ENCODE peak calls at places on chromosomes 13 and 19, in ten cellular contexts. One of them, this sample, is unnamed.
A peak's percentile ranks its signal among the peaks of the same experiment; 100 is the strongest.

GRCh38 chr19:8259142-8259921 is 48.8 kb downstream of the CD320 start:
- DNase-seq in esophagus muscularis mucosa: no peak
- DNase-seq in tibial nerve: no peak
- DNase-seq in tibial artery: no peak
- DNase-seq in mammary epithelial cell: no peak
- DNase-seq in thoracic aorta: no peak
- DNase-seq in right lobe of liver: peak; percentile 35
- DNase-seq in left ventricle myocardium inferior: no peak
- DNase-seq in IMR-90: no peak
- DNase-seq in hepatocyte: no peak
- DNase-seq in this sample: no peak

GRCh38 chr13:112748947-112749346 is 59.1 kb downstream of the ATP11A start:
- DNase-seq in esophagus muscularis mucosa: no peak
- DNase-seq in tibial nerve: peak; percentile 60
- DNase-seq in tibial artery: peak; percentile 57
- DNase-seq in mammary epithelial cell: no peak
- DNase-seq in thoracic aorta: no peak
- DNase-seq in right lobe of liver: no peak
- DNase-seq in left ventricle myocardium inferior: peak; percentile 74
- DNase-seq in IMR-90: no peak
- DNase-seq in hepatocyte: no peak
- DNase-seq in this sample: no peak

GRCh38 chr19:32875428-32875827 is 5.9 kb upstream of the SLC7A9 start:
- DNase-seq in esophagus muscularis mucosa: no peak
- DNase-seq in tibial nerve: no peak
- DNase-seq in tibial artery: no peak
- DNase-seq in mammary epithelial cell: no peak
- DNase-seq in thoracic aorta: no peak
- DNase-seq in right lobe of liver: no peak
- DNase-seq in left ventricle myocardium inferior: no peak
- DNase-seq in IMR-90: no peak
- DNase-seq in hepatocyte: no peak
- DNase-seq in this sample: no peak

GRCh38 chr19:49057636-49058234 is at the start of gene CGB7:
- DNase-seq in esophagus muscularis mucosa: no peak
- DNase-seq in tibial nerve: peak; percentile 54
- DNase-seq in tibial artery: peak; percentile 64
- DNase-seq in mammary epithelial cell: peak; percentile 69
- DNase-seq in thoracic aorta: peak; percentile 22
- DNase-seq in right lobe of liver: peak; percentile 73
- DNase-seq in left ventricle myocardium inferior: peak; percentile 78
- DNase-seq in IMR-90: peak; percentile 35
- DNase-seq in hepatocyte: peak; percentile 78
- DNase-seq in this sample: no peak

GRCh38 chr13:113831061-113831460 is 32.8 kb downstream of the GAS6 start:
- DNase-seq in esophagus muscularis mucosa: no peak
- DNase-seq in tibial nerve: no peak
- DNase-seq in tibial artery: no peak
- DNase-seq in mammary epithelial cell: no peak
- DNase-seq in thoracic aorta: no peak
- DNase-seq in right lobe of liver: no peak
- DNase-seq in left ventricle myocardium inferior: no peak
- DNase-seq in IMR-90: no peak
- DNase-seq in hepatocyte: no peak
- DNase-seq in this sample: no peak

GRCh38 chr13:106028916-106029315 is 506.5 kb downstream of the EFNB2 start:
- DNase-seq in esophagus muscularis mucosa: no peak
- DNase-seq in tibial nerve: no peak
- DNase-seq in tibial artery: no peak
- DNase-seq in mammary epithelial cell: peak; percentile 19
- DNase-seq in thoracic aorta: no peak
- DNase-seq in right lobe of liver: no peak
- DNase-seq in left ventricle myocardium inferior: no peak
- DNase-seq in IMR-90: no peak
- DNase-seq in hepatocyte: no peak
- DNase-seq in this sample: no peak

GRCh38 chr19:8571006-8571411 is 6.2 kb downstream of the MYO1F start:
- DNase-seq in esophagus muscularis mucosa: no peak
- DNase-seq in tibial nerve: no peak
- DNase-seq in tibial artery: peak; percentile 42
- DNase-seq in mammary epithelial cell: no peak
- DNase-seq in thoracic aorta: no peak
- DNase-seq in right lobe of liver: no peak
- DNase-seq in left ventricle myocardium inferior: peak; percentile 27
- DNase-seq in IMR-90: peak; percentile 68
- DNase-seq in hepatocyte: no peak
- DNase-seq in this sample: no peak

GRCh38 chr19:1068111-1069001 is 1.4 kb downstream of the ARHGAP45 start:
- DNase-seq in esophagus muscularis mucosa: no peak
- DNase-seq in tibial nerve: peak; percentile 48
- DNase-seq in tibial artery: peak; percentile 47
- DNase-seq in mammary epithelial cell: no peak
- DNase-seq in thoracic aorta: no peak
- DNase-seq in right lobe of liver: no peak
- DNase-seq in left ventricle myocardium inferior: peak; percentile 52
- DNase-seq in IMR-90: no peak
- DNase-seq in hepatocyte: no peak
- DNase-seq in this sample: no peak

GRCh38 chr19:58474291-58474996 is 1.7 kb upstream of the ZNF446 start:
- DNase-seq in esophagus muscularis mucosa: no peak
- DNase-seq in tibial nerve: no peak
- DNase-seq in tibial artery: no peak
- DNase-seq in mammary epithelial cell: no peak
- DNase-seq in thoracic aorta: no peak
- DNase-seq in right lobe of liver: no peak
- DNase-seq in left ventricle myocardium inferior: no peak
- DNase-seq in IMR-90: peak; percentile 87
- DNase-seq in hepatocyte: no peak
- DNase-seq in this sample: no peak

GRCh38 chr13:107867701-107868661 is 347.4 kb downstream of the LIG4 start:
- DNase-seq in esophagus muscularis mucosa: no peak
- DNase-seq in tibial nerve: no peak
- DNase-seq in tibial artery: no peak
- DNase-seq in mammary epithelial cell: peak; percentile 41
- DNase-seq in thoracic aorta: no peak
- DNase-seq in right lobe of liver: no peak
- DNase-seq in left ventricle myocardium inferior: no peak
- DNase-seq in IMR-90: peak; percentile 57
- DNase-seq in hepatocyte: peak; percentile 76
- DNase-seq in this sample: no peak

GRCh38 chr13:107079423-107080099 is 511.6 kb upstream of the ARGLU1 start:
- DNase-seq in esophagus muscularis mucosa: no peak
- DNase-seq in tibial nerve: no peak
- DNase-seq in tibial artery: no peak
- DNase-seq in mammary epithelial cell: no peak
- DNase-seq in thoracic aorta: no peak
- DNase-seq in right lobe of liver: no peak
- DNase-seq in left ventricle myocardium inferior: no peak
- DNase-seq in IMR-90: no peak
- DNase-seq in hepatocyte: no peak
- DNase-seq in this sample: no peak

GRCh38 chr13:69050696-69051095 is 1056.9 kb upstream of the ATXN8OS start:
- DNase-seq in esophagus muscularis mucosa: no peak
- DNase-seq in tibial nerve: no peak
- DNase-seq in tibial artery: no peak
- DNase-seq in mammary epithelial cell: no peak
- DNase-seq in thoracic aorta: no peak
- DNase-seq in right lobe of liver: no peak
- DNase-seq in left ventricle myocardium inferior: no peak
- DNase-seq in IMR-90: no peak
- DNase-seq in hepatocyte: no peak
- DNase-seq in this sample: no peak

GRCh38 chr19:9673912-9674668 is 810 bp downstream of the ZNF562 start:
- DNase-seq in esophagus muscularis mucosa: no peak
- DNase-seq in tibial nerve: no peak
- DNase-seq in tibial artery: no peak
- DNase-seq in mammary epithelial cell: peak; percentile 78
- DNase-seq in thoracic aorta: no peak
- DNase-seq in right lobe of liver: no peak
- DNase-seq in left ventricle myocardium inferior: no peak
- DNase-seq in IMR-90: peak; percentile 5
- DNase-seq in hepatocyte: no peak
- DNase-seq in this sample: no peak

GRCh38 chr13:113897161-113897560 is 33.3 kb upstream of the GAS6 start:
- DNase-seq in esophagus muscularis mucosa: peak; percentile 86
- DNase-seq in tibial nerve: no peak
- DNase-seq in tibial artery: no peak
- DNase-seq in mammary epithelial cell: peak; percentile 94
- DNase-seq in thoracic aorta: no peak
- DNase-seq in right lobe of liver: no peak
- DNase-seq in left ventricle myocardium inferior: no peak
- DNase-seq in IMR-90: peak; percentile 98
- DNase-seq in hepatocyte: no peak
- DNase-seq in this sample: peak; percentile 60

GRCh38 chr13:40269086-40269485 is 397.4 kb downstream of the FOXO1 start:
- DNase-seq in esophagus muscularis mucosa: no peak
- DNase-seq in tibial nerve: no peak
- DNase-seq in tibial artery: peak; percentile 35
- DNase-seq in mammary epithelial cell: no peak
- DNase-seq in thoracic aorta: no peak
- DNase-seq in right lobe of liver: no peak
- DNase-seq in left ventricle myocardium inferior: peak; percentile 36
- DNase-seq in IMR-90: no peak
- DNase-seq in hepatocyte: no peak
- DNase-seq in this sample: no peak

GRCh38 chr19:56270676-56271075 is 1.9 kb upstream of the EDDM13 start:
- DNase-seq in esophagus muscularis mucosa: no peak
- DNase-seq in tibial nerve: no peak
- DNase-seq in tibial artery: no peak
- DNase-seq in mammary epithelial cell: no peak
- DNase-seq in thoracic aorta: no peak
- DNase-seq in right lobe of liver: no peak
- DNase-seq in left ventricle myocardium inferior: no peak
- DNase-seq in IMR-90: peak; percentile 14
- DNase-seq in hepatocyte: no peak
- DNase-seq in this sample: no peak

GRCh38 chr13:20188649-20189553 is 3.8 kb downstream of the GJB2 start:
- DNase-seq in esophagus muscularis mucosa: no peak
- DNase-seq in tibial nerve: no peak
- DNase-seq in tibial artery: no peak
- DNase-seq in mammary epithelial cell: no peak
- DNase-seq in thoracic aorta: no peak
- DNase-seq in right lobe of liver: no peak
- DNase-seq in left ventricle myocardium inferior: no peak
- DNase-seq in IMR-90: no peak
- DNase-seq in hepatocyte: no peak
- DNase-seq in this sample: peak; percentile 66
- TF ChIP-seq CTCF in esophagus muscularis mucosa: no peak
- TF ChIP-seq CTCF in tibial nerve: no peak
- TF ChIP-seq CTCF in tibial artery: no peak
- TF ChIP-seq CTCF in mammary epithelial cell: no peak
- TF ChIP-seq CTCF in thoracic aorta: no peak
- TF ChIP-seq CTCF in right lobe of liver: no peak
- TF ChIP-seq CTCF in left ventricle myocardium inferior: no peak
- TF ChIP-seq CTCF in IMR-90: peak; percentile 15
- TF ChIP-seq CTCF in hepatocyte: no peak
- TF ChIP-seq CTCF in this sample: no peak

GRCh38 chr19:19193926-19194325 is 1.9 kb downstream of the RFXANK start:
- DNase-seq in esophagus muscularis mucosa: no peak
- DNase-seq in tibial nerve: no peak
- DNase-seq in tibial artery: no peak
- DNase-seq in mammary epithelial cell: no peak
- DNase-seq in thoracic aorta: no peak
- DNase-seq in right lobe of liver: no peak
- DNase-seq in left ventricle myocardium inferior: no peak
- DNase-seq in IMR-90: no peak
- DNase-seq in hepatocyte: no peak
- DNase-seq in this sample: no peak
- H3K4me3 ChIP-seq in esophagus muscularis mucosa: no peak overlapping the region
- H3K4me3 ChIP-seq in tibial nerve: no peak overlapping the region
- H3K4me3 ChIP-seq in tibial artery: peak overlapping the region; percentile 93
- H3K4me3 ChIP-seq in mammary epithelial cell: no peak overlapping the region
- H3K4me3 ChIP-seq in thoracic aorta: no peak overlapping the region
- H3K4me3 ChIP-seq in right lobe of liver: no peak overlapping the region
- H3K4me3 ChIP-seq in left ventricle myocardium inferior: peak overlapping the region; percentile 86
- H3K4me3 ChIP-seq in IMR-90: no peak overlapping the region
- H3K4me3 ChIP-seq in hepatocyte: no peak overlapping the region
- H3K4me3 ChIP-seq in this sample: peak overlapping the region; percentile 81

DNA sequence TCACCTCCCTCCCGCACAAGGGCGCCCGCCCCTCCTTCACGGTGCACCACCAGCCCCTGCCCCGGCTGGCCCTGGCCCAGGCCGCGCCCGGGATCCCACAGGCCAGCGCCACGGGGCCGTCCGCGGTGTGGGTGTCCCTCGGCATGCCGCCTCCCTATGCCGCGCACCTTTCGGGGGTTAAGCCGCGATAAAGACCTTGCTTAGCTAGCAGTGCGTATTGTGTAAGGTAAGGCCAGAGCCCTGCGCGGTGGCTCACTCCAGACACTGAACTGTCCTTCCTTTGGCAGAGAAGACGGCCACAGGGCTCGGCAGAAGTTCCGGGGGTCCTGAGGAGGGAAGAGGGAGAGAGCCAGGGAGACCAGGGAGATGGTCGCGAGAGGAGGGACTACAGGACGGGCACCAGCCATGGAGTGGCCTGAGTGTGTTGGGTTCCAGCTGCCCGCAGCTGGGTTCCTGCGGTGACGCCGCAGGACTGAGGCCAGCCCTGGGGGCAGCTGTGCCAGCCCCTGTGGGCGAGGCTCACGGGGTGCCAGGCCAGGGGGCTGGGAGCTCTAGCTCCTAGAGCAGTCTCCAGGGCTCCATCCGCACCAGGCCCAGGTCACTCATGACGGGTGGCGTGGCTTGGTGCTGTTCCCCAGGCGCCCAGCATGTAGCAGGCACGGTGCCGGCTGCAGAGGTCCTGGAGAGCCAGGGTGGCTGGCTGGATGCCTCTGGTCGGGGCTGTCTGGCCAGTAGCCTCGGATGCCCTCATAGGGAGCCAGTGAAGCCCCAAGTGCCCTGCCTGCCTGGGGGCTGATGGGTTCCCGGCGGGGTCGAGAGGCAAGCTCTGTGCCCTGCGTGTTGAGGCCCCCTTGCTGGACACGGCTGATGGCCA is 7.7 kb downstream of the PLEKHJ1 start:
- DNase-seq in esophagus muscularis mucosa: no peak
- DNase-seq in tibial nerve: no peak
- DNase-seq in tibial artery: no peak
- DNase-seq in mammary epithelial cell: no peak
- DNase-seq in thoracic aorta: no peak
- DNase-seq in right lobe of liver: peak; percentile 84
- DNase-seq in left ventricle myocardium inferior: no peak
- DNase-seq in IMR-90: no peak
- DNase-seq in hepatocyte: no peak
- DNase-seq in this sample: no peak
- H3K27ac ChIP-seq in esophagus muscularis mucosa: no peak overlapping the region
- H3K27ac ChIP-seq in tibial nerve: peak overlapping the region; percentile 7
- H3K27ac ChIP-seq in tibial artery: no peak overlapping the region
- H3K27ac ChIP-seq in mammary epithelial cell: no peak overlapping the region
- H3K27ac ChIP-seq in thoracic aorta: no peak overlapping the region
- H3K27ac ChIP-seq in right lobe of liver: no peak overlapping the region
- H3K27ac ChIP-seq in left ventricle myocardium inferior: no peak overlapping the region
- H3K27ac ChIP-seq in IMR-90: no peak overlapping the region
- H3K27ac ChIP-seq in hepatocyte: no peak overlapping the region
- H3K27ac ChIP-seq in this sample: no peak overlapping the region

DNA sequence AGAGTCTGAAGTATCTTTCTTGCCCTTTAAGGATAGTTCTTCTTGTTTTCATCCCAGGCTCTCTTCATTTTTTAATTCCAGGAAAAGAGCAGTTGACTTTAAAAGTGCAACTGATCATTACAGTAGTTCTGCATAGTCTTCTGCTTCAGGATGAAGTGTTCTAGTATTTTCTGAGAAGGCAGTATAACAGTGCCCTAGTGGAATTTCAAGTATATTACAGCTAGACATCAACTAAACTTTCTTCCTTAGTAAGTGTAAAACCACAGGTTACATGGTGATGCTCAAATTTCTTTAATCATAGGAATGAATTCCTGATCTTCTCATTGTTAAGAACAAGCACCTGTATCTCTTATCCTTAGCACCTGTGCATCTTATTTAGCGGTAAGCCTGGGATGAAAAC is 10.9 kb downstream of the NUFIP1 start:
- DNase-seq in esophagus muscularis mucosa: no peak
- DNase-seq in tibial nerve: no peak
- DNase-seq in tibial artery: no peak
- DNase-seq in mammary epithelial cell: no peak
- DNase-seq in thoracic aorta: no peak
- DNase-seq in right lobe of liver: no peak
- DNase-seq in left ventricle myocardium inferior: no peak
- DNase-seq in IMR-90: no peak
- DNase-seq in hepatocyte: no peak
- DNase-seq in this sample: no peak
- TF ChIP-seq CTCF in esophagus muscularis mucosa: no peak
- TF ChIP-seq CTCF in tibial nerve: no peak
- TF ChIP-seq CTCF in tibial artery: no peak
- TF ChIP-seq CTCF in mammary epithelial cell: no peak
- TF ChIP-seq CTCF in thoracic aorta: no peak
- TF ChIP-seq CTCF in right lobe of liver: no peak
- TF ChIP-seq CTCF in left ventricle myocardium inferior: no peak
- TF ChIP-seq CTCF in IMR-90: no peak
- TF ChIP-seq CTCF in hepatocyte: no peak
- TF ChIP-seq CTCF in this sample: no peak

This sample was measured in coronary artery.